ENCODE peak calls at places on chromosomes 5 and 9, in six cellular contexts. I is mucosa of descending colon, W is astrocyte, Y is activated gamma-delta T cell treated with Interleukin-2 at 50 U/mL for 16 hours, T is kidney epithelial cell, E is HCT116. M is an unnamed sample.

GRCh38 chr9:125525846-125526619 is 181.0 kb downstream of the MAPKAP1 start:
- DNase-seq in E (no peak), I (no peak), T (no peak), W (peak; percentile 72), Y (no peak), M (no peak)

GRCh38 chr9:124629600-124629999 is 122.4 kb upstream of the NR5A1 start:
- DNase-seq in I (no peak), W (peak; percentile 80), Y (no peak), E (no peak), T (no peak), M (no peak)

GRCh38 chr5:66821626-66822429 is 225.6 kb downstream of the MAST4 start:
- DNase-seq in Y (no peak), I (no peak), T (no peak), W (no peak), E (no peak), M (no peak)

GRCh38 chr9:137095664-137096517 is 9.1 kb downstream of the MAN1B1 start:
- DNase-seq in Y (peak; percentile 88), E (no peak), I (peak; percentile 75), T (no peak), W (no peak), M (no peak)

GRCh38 chr9:112887377-112887776 is 3.3 kb downstream of the SLC46A2 start:
- DNase-seq in T (no peak), Y (no peak), I (no peak), E (no peak), W (no peak), M (no peak)

GRCh38 chr9:75891277-75892167 is 1.0 kb downstream of the PCSK5 start:
- DNase-seq in W (peak; percentile 19), T (no peak), I (peak; percentile 66), E (peak; percentile 12), Y (peak; percentile 15), M (no peak)

GRCh38 chr5:37789991-37790390 is 49.9 kb downstream of the GDNF start:
- DNase-seq in I (no peak), W (peak; percentile 53), T (no peak), Y (no peak), E (no peak), M (no peak)

GRCh38 chr5:54603372-54603771 is 85.8 kb downstream of the SNX18 start:
- DNase-seq in Y (no peak), T (no peak), W (no peak), I (no peak), E (no peak), M (no peak)

GRCh38 chr9:10015755-10016154 is 597.0 kb downstream of the PTPRD start:
- DNase-seq in W (no peak), E (no peak), Y (no peak), T (no peak), I (no peak), M (no peak)

GRCh38 chr5:128844354-128844923 is 120.8 kb upstream of the SLC27A6 start:
- DNase-seq in Y (no peak), T (no peak), W (peak; percentile 8), E (no peak), I (no peak), M (no peak)

GRCh38 chr9:4668604-4669003 is 2.3 kb upstream of the SPATA6L start:
- DNase-seq in T (no peak), E (no peak), W (no peak), I (no peak), Y (no peak), M (no peak)

GRCh38 chr5:24353606-24354005 is 291.2 kb downstream of the CDH10 start:
- DNase-seq in W (no peak), Y (no peak), T (no peak), I (no peak), E (no peak), M (no peak)

GRCh38 chr5:64690417-64691151 is at the start of gene SHISAL2B:
- DNase-seq in W (peak; percentile 24), I (no peak), T (no peak), Y (no peak), E (no peak), M (peak; percentile 26)

GRCh38 chr5:124700930-124701458 is 45.4 kb downstream of the ZNF608 start:
- DNase-seq in E (no peak), T (no peak), W (no peak), I (no peak), Y (no peak), M (no peak)

GRCh38 chr5:108238936-108239887 is 142.7 kb downstream of the FBXL17 start:
- DNase-seq in Y (no peak), W (peak; percentile 16), I (no peak), E (peak; percentile 26), T (no peak), M (no peak)

GRCh38 chr5:113057437-113058052 is 80.9 kb downstream of the DCP2 start:
- DNase-seq in Y (no peak), I (no peak), E (no peak), T (no peak), W (no peak), M (no peak)

GRCh38 chr5:11182441-11183080 is 421.5 kb upstream of the DAP start:
- DNase-seq in W (peak; percentile 40), I (no peak), E (peak; percentile 18), Y (no peak), T (no peak), M (peak; percentile 56)

GRCh38 chr5:169429044-169429443 is 128.1 kb upstream of the SLIT3 start:
- DNase-seq in Y (no peak), T (no peak), E (no peak), W (peak; percentile 55), I (no peak), M (no peak)

GRCh38 chr9:93656426-93657222 is 80.2 kb downstream of the PHF2 start:
- DNase-seq in W (no peak), T (no peak), Y (no peak), I (peak; percentile 23), E (no peak), M (no peak)

GRCh38 chr9:112174223-112174964 is 703 bp downstream of the SUSD1 start:
- DNase-seq in I (peak; percentile 89), T (no peak), E (no peak), W (peak; percentile 18), Y (peak; percentile 72), M (peak; percentile 70)

GRCh38 chr9:135243201-135244190 is 156.0 kb downstream of the OLFM1 start:
- DNase-seq in E (no peak), Y (no peak), T (no peak), W (no peak), I (peak; percentile 31), M (no peak)

M was measured in Calu3.